ENCODE peak calls at places on chromosomes 11 and 22, in nine cellular contexts. W is GM23338, U is heart left ventricle, Y is WTC11, J is thoracic aorta, Q is astrocyte of the spinal cord, K is Calu3, H is GM10248, V is HCT116. O is an unnamed sample.

GRCh38 chr22:31062566-31063230 is 18.4 kb upstream of the SMTN start:
- DNase-seq in W (no peak), U (no peak), Y (no peak), J (no peak), Q (no peak), K (no peak), H (no peak), V (no peak), O (no peak)

GRCh38 chr22:25645964-25646363 is 81.5 kb downstream of the GRK3 start:
- DNase-seq in W (no peak), U (no peak), Y (no peak), J (no peak), Q (no peak), K (no peak), H (no peak), V (no peak), O (no peak)

GRCh38 chr11:45688472-45689033 is 23.1 kb upstream of the CHST1 start:
- DNase-seq in W (no peak), U (no peak), Y (no peak), J (no peak), Q (no peak), K (no peak), H (no peak), V (no peak), O (no peak)

GRCh38 chr11:134439181-134439580 is 27.1 kb upstream of the B3GAT1 start:
- DNase-seq in W (no peak), U (no peak), Y (no peak), J (no peak), Q (no peak), K (peak; percentile 7), H (no peak), V (no peak), O (no peak)

GRCh38 chr22:44193537-44193896 is 12.8 kb downstream of the PARVG start:
- DNase-seq in W (no peak), U (no peak), Y (no peak), J (no peak), Q (no peak), K (no peak), H (no peak), V (no peak), O (no peak)

GRCh38 chr11:10087186-10087585 is 206.8 kb downstream of the SBF2 start:
- DNase-seq in W (no peak), U (no peak), Y (no peak), J (no peak), Q (no peak), K (no peak), H (no peak), V (no peak), O (no peak)

GRCh38 chr11:119427279-119427678 is 4.3 kb upstream of the THY1 start:
- DNase-seq in W (no peak), U (no peak), Y (no peak), J (no peak), Q (no peak), K (no peak), H (no peak), V (no peak), O (no peak)

GRCh38 chr11:86478348-86478747 is 103.7 kb downstream of the CCDC81 start:
- DNase-seq in W (no peak), U (no peak), Y (no peak), J (no peak), Q (no peak), K (no peak), H (no peak), V (no peak), O (no peak)

GRCh38 chr11:108545909-108546501 is 47.6 kb downstream of the EXPH5 start:
- DNase-seq in W (no peak), U (no peak), Y (no peak), J (no peak), Q (no peak), K (no peak), H (no peak), V (no peak), O (no peak)

GRCh38 chr11:115503083-115503885 is 931 bp downstream of the CADM1 start:
- DNase-seq in W (peak; percentile 71), U (peak; percentile 81), Y (peak; percentile 59), J (no peak), Q (peak; percentile 73), K (peak; percentile 5), H (peak; percentile 46), V (no peak), O (peak; percentile 74)

GRCh38 chr22:44419429-44419828 is 78.6 kb downstream of the RTL6 start:
- DNase-seq in W (no peak), U (no peak), Y (no peak), J (no peak), Q (peak; percentile 3), K (no peak), H (no peak), V (no peak), O (no peak)

GRCh38 chr11:44112083-44112865 is 16.8 kb downstream of the EXT2 start:
- DNase-seq in W (no peak), U (peak; percentile 77), Y (no peak), J (no peak), Q (peak; percentile 37), K (no peak), H (no peak), V (no peak), O (no peak)

GRCh38 chr11:2709429-2709828 is 9.6 kb upstream of the KCNQ1OT1 start:
- DNase-seq in W (no peak), U (no peak), Y (no peak), J (no peak), Q (no peak), K (no peak), H (no peak), V (no peak), O (no peak)

GRCh38 chr11:27421819-27422494 is 50.6 kb downstream of the LGR4 start:
- DNase-seq in W (no peak), U (no peak), Y (no peak), J (no peak), Q (no peak), K (no peak), H (no peak), V (no peak), O (no peak)

GRCh38 chr11:35391922-35392813 is 27.2 kb downstream of the SLC1A2 start:
- DNase-seq in W (peak; percentile 90), U (peak; percentile 78), Y (peak; percentile 92), J (peak; percentile 21), Q (peak; percentile 76), K (peak; percentile 92), H (peak; percentile 75), V (peak; percentile 49), O (peak; percentile 91)

GRCh38 chr11:2824851-2825250 is 60.7 kb downstream of the CDKN1C start:
- DNase-seq in W (no peak), U (peak; percentile 51), Y (no peak), J (no peak), Q (no peak), K (no peak), H (no peak), V (no peak), O (no peak)

GRCh38 chr11:120659076-120659475 is 147.5 kb downstream of the GRIK4 start:
- DNase-seq in W (peak; percentile 13), U (no peak), Y (no peak), J (no peak), Q (no peak), K (no peak), H (no peak), V (no peak), O (no peak)

GRCh38 chr11:120662071-120662611 is 150.6 kb downstream of the GRIK4 start:
- DNase-seq in W (no peak), U (no peak), Y (no peak), J (no peak), Q (no peak), K (no peak), H (no peak), V (no peak), O (no peak)

GRCh38 chr11:120658071-120658423 is 146.5 kb downstream of the GRIK4 start:
- DNase-seq in W (no peak), U (no peak), Y (no peak), J (no peak), Q (no peak), K (no peak), H (peak; percentile 48), V (no peak), O (no peak)

GRCh38 chr11:120657306-120658070 is 145.9 kb downstream of the GRIK4 start:
- DNase-seq in W (no peak), U (no peak), Y (no peak), J (no peak), Q (no peak), K (no peak), H (peak; percentile 43), V (no peak), O (no peak)

GRCh38 chr11:120660024-120660565 is 148.5 kb downstream of the GRIK4 start:
- DNase-seq in W (peak; percentile 94), U (no peak), Y (peak; percentile 84), J (no peak), Q (peak; percentile 13), K (peak; percentile 35), H (peak; percentile 75), V (peak; percentile 46), O (no peak)
- TF ChIP-seq CTCF in W (peak; percentile 79), U (peak; percentile 17), Y (peak; percentile 67), J (no peak), Q (peak; percentile 45), K (no peak), H (peak; percentile 44), V (peak; percentile 86), O (peak; percentile 68)

GRCh38 chr11:77115181-77115611 is 12.6 kb downstream of the OMP start:
- DNase-seq in W (peak; percentile 75), U (no peak), Y (peak; percentile 51), J (no peak), Q (no peak), K (no peak), H (no peak), V (no peak), O (no peak)
- TF ChIP-seq CTCF in W (peak; percentile 27), U (no peak), Y (peak; percentile 26), J (no peak), Q (peak; percentile 30), K (no peak), H (no peak), V (peak; percentile 40), O (peak; percentile 60)

GRCh38 chr22:27801197-27801615 is 350 bp downstream of the MN1 start:
- DNase-seq in W (peak; percentile 70), U (peak; percentile 51), Y (peak; percentile 58), J (no peak), Q (peak; percentile 39), K (peak; percentile 51), H (no peak), V (no peak), O (no peak)
- TF ChIP-seq CTCF in W (no peak), U (no peak), Y (no peak), J (no peak), Q (peak; percentile 3), K (no peak), H (no peak), V (no peak), O (peak; percentile 14)

DNA sequence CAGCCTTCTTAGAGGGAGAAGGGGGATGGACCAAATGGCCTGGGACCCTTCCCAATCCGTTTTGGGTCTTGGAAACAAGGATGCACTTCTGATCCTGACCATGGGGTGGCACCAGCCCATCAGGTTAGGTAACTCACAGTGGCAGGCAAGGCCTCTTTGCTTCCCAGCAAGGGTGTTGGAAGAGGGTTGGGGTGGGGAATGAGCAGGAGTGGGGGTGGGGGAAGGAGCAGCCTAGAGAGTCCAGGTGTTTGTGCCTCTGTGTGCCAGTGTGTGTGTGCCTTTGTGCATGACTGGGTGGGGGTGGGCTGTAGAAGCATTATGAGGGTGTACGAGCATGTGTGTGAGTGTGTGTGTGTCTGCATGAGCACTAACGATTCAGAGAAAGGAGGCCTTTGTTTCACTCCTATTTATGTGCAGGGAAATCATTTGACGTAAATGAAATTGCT is 213.1 kb downstream of the INSC start:
- DNase-seq in W (peak; percentile 93), U (peak; percentile 58), Y (peak; percentile 90), J (no peak), Q (peak; percentile 33), K (peak; percentile 77), H (peak; percentile 24), V (peak; percentile 35), O (peak; percentile 79)
- TF ChIP-seq CTCF in W (peak; percentile 98), U (peak; percentile 67), Y (peak; percentile 65), J (no peak), Q (peak; percentile 67), K (peak; percentile 58), H (peak; percentile 67), V (peak; percentile 72), O (peak; percentile 84)